ENCODE peak calls at places on chromosomes 12 and 14, in seven cellular contexts. One of them, this sample, is unnamed.

GRCh38 chr14:53044486-53044885 is 93.6 kb upstream of the FERMT2 start:
- DNase-seq in mesothelial cell of epicardium: no peak
- DNase-seq in left ventricle myocardium inferior: no peak
- DNase-seq in left lung: no peak
- DNase-seq in HFFc6: peak
- DNase-seq in Calu3: no peak
- DNase-seq in cardiac muscle cell: no peak
- DNase-seq in this sample: no peak

GRCh38 chr12:64098709-64099354 is 123.3 kb downstream of the KICS2 start:
- DNase-seq in mesothelial cell of epicardium: no peak
- DNase-seq in left ventricle myocardium inferior: no peak
- DNase-seq in left lung: no peak
- DNase-seq in HFFc6: no peak
- DNase-seq in Calu3: no peak
- DNase-seq in cardiac muscle cell: no peak
- DNase-seq in this sample: no peak

GRCh38 chr12:73892181-73892580 is 645.5 kb upstream of the ATXN7L3B start:
- DNase-seq in mesothelial cell of epicardium: no peak
- DNase-seq in left ventricle myocardium inferior: no peak
- DNase-seq in left lung: peak
- DNase-seq in HFFc6: no peak
- DNase-seq in Calu3: peak
- DNase-seq in cardiac muscle cell: no peak
- DNase-seq in this sample: no peak

GRCh38 chr12:70196732-70197361 is 46.4 kb upstream of the CNOT2 start:
- DNase-seq in mesothelial cell of epicardium: no peak
- DNase-seq in left ventricle myocardium inferior: no peak
- DNase-seq in left lung: no peak
- DNase-seq in HFFc6: no peak
- DNase-seq in Calu3: no peak
- DNase-seq in cardiac muscle cell: no peak
- DNase-seq in this sample: no peak

GRCh38 chr12:128724468-128725046 is 99.2 kb downstream of the SLC15A4 start:
- DNase-seq in mesothelial cell of epicardium: no peak
- DNase-seq in left ventricle myocardium inferior: no peak
- DNase-seq in left lung: no peak
- DNase-seq in HFFc6: no peak
- DNase-seq in Calu3: no peak
- DNase-seq in cardiac muscle cell: no peak
- DNase-seq in this sample: no peak

GRCh38 chr14:94392510-94392935 is 4.1 kb upstream of the SERPINA1 start:
- DNase-seq in mesothelial cell of epicardium: no peak
- DNase-seq in left ventricle myocardium inferior: no peak
- DNase-seq in left lung: no peak
- DNase-seq in HFFc6: no peak
- DNase-seq in Calu3: no peak
- DNase-seq in cardiac muscle cell: no peak
- DNase-seq in this sample: no peak

GRCh38 chr12:107349008-107349747 is 255.8 kb upstream of the CRY1 start:
- DNase-seq in mesothelial cell of epicardium: no peak
- DNase-seq in left ventricle myocardium inferior: no peak
- DNase-seq in left lung: no peak
- DNase-seq in HFFc6: peak
- DNase-seq in Calu3: peak
- DNase-seq in cardiac muscle cell: no peak
- DNase-seq in this sample: no peak

GRCh38 chr12:89980236-89980635 is 271.6 kb upstream of the ATP2B1 start:
- DNase-seq in mesothelial cell of epicardium: no peak
- DNase-seq in left ventricle myocardium inferior: no peak
- DNase-seq in left lung: no peak
- DNase-seq in HFFc6: peak
- DNase-seq in Calu3: no peak
- DNase-seq in cardiac muscle cell: no peak
- DNase-seq in this sample: no peak

GRCh38 chr14:28596336-28596735 is 170.3 kb upstream of the FOXG1 start:
- DNase-seq in mesothelial cell of epicardium: no peak
- DNase-seq in left ventricle myocardium inferior: no peak
- DNase-seq in left lung: no peak
- DNase-seq in HFFc6: no peak
- DNase-seq in Calu3: no peak
- DNase-seq in cardiac muscle cell: no peak
- DNase-seq in this sample: no peak

GRCh38 chr12:108731866-108732461 is 646 bp upstream of the CORO1C start:
- DNase-seq in mesothelial cell of epicardium: peak
- DNase-seq in left ventricle myocardium inferior: peak
- DNase-seq in left lung: peak
- DNase-seq in HFFc6: peak
- DNase-seq in Calu3: peak
- DNase-seq in cardiac muscle cell: peak
- DNase-seq in this sample: peak
- TF ChIP-seq CTCF in mesothelial cell of epicardium: no peak
- TF ChIP-seq CTCF in left ventricle myocardium inferior: no peak
- TF ChIP-seq CTCF in left lung: no peak
- TF ChIP-seq CTCF in HFFc6: peak
- TF ChIP-seq CTCF in Calu3: peak
- TF ChIP-seq CTCF in cardiac muscle cell: no peak
- TF ChIP-seq CTCF in this sample: no peak

GRCh38 chr12:2273288-2273687 is 220.5 kb downstream of the CACNA1C start:
- DNase-seq in mesothelial cell of epicardium: no peak
- DNase-seq in left ventricle myocardium inferior: no peak
- DNase-seq in left lung: no peak
- DNase-seq in HFFc6: peak
- DNase-seq in Calu3: no peak
- DNase-seq in cardiac muscle cell: no peak
- DNase-seq in this sample: no peak
- TF ChIP-seq CTCF in mesothelial cell of epicardium: no peak
- TF ChIP-seq CTCF in left ventricle myocardium inferior: peak
- TF ChIP-seq CTCF in left lung: no peak
- TF ChIP-seq CTCF in HFFc6: peak
- TF ChIP-seq CTCF in Calu3: no peak
- TF ChIP-seq CTCF in cardiac muscle cell: peak
- TF ChIP-seq CTCF in this sample: no peak

DNA sequence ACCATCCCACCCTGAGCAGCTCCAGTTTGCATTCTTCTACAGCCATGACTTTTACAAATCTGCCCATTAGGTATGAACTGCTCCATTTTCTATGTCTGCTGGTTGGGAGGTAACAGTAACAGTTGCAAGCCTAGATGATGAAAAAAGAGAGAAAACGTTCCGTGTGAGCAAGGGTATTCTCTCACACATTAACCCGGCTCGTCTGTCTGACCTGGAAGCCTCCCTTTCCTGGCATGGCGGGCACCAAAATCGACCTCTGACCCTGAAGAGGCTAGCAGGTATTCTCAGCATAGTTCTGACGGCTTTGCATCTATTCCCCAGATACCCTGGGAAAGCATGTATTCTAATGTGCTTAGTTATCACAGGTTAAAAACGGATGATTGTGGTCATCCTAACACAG is 31.8 kb downstream of the APPL2 start:
- DNase-seq in mesothelial cell of epicardium: no peak
- DNase-seq in left ventricle myocardium inferior: no peak
- DNase-seq in left lung: no peak
- DNase-seq in HFFc6: no peak
- DNase-seq in Calu3: no peak
- DNase-seq in cardiac muscle cell: no peak
- DNase-seq in this sample: no peak
- TF ChIP-seq CTCF in mesothelial cell of epicardium: no peak
- TF ChIP-seq CTCF in left ventricle myocardium inferior: no peak
- TF ChIP-seq CTCF in left lung: no peak
- TF ChIP-seq CTCF in HFFc6: no peak
- TF ChIP-seq CTCF in Calu3: no peak
- TF ChIP-seq CTCF in cardiac muscle cell: no peak
- TF ChIP-seq CTCF in this sample: no peak

GRCh38 chr12:105912911-105913514 is 225.7 kb downstream of the NUAK1 start:
- DNase-seq in mesothelial cell of epicardium: no peak
- DNase-seq in left ventricle myocardium inferior: no peak
- DNase-seq in left lung: no peak
- DNase-seq in HFFc6: no peak
- DNase-seq in Calu3: no peak
- DNase-seq in cardiac muscle cell: no peak
- DNase-seq in this sample: no peak
- TF ChIP-seq CTCF in mesothelial cell of epicardium: no peak
- TF ChIP-seq CTCF in left ventricle myocardium inferior: no peak
- TF ChIP-seq CTCF in left lung: no peak
- TF ChIP-seq CTCF in HFFc6: no peak
- TF ChIP-seq CTCF in Calu3: no peak
- TF ChIP-seq CTCF in cardiac muscle cell: no peak
- TF ChIP-seq CTCF in this sample: no peak

DNA sequence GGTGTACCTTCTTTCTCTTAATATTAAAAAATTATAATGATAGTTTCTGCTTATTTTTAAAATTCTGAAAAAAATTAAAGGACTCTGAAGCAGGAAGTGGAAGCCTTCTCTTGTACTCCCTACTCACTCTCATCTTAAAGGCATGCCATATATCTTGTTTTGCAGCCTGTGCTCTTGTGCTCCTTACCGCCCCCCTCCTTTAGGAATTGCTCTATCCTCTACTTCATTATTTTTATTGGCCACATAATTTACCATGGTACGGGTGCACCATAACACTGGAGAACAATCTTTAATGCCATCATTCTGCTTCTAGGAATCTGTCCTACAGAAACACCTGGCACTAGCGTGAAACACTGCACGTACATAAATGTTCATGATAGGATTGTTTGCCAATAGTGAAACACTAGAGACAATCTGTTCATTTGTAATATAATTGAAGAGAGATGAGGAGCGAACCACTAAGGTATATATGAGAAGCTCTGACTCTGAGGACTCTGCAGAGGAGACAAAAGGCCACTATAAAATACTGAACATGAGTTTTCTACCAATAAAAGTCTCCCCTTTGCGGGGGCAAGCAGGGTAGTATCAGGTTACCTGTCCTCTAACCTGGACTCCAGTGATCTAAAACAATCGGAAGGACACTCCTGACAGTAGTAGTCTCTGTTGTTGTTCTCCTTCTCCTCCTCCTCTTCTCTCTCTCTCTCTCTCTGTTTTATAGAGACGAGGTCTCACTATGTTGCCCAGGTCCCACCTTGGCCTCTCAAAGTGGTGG is 6.3 kb upstream of the NYNRIN start:
- DNase-seq in mesothelial cell of epicardium: no peak
- DNase-seq in left ventricle myocardium inferior: no peak
- DNase-seq in left lung: no peak
- DNase-seq in HFFc6: peak
- DNase-seq in Calu3: peak
- DNase-seq in cardiac muscle cell: no peak
- DNase-seq in this sample: no peak
- TF ChIP-seq CTCF in mesothelial cell of epicardium: no peak
- TF ChIP-seq CTCF in left ventricle myocardium inferior: no peak
- TF ChIP-seq CTCF in left lung: no peak
- TF ChIP-seq CTCF in HFFc6: no peak
- TF ChIP-seq CTCF in Calu3: no peak
- TF ChIP-seq CTCF in cardiac muscle cell: peak
- TF ChIP-seq CTCF in this sample: no peak